ENCODE peak calls at places on chromosomes 13 and 19, in ten cellular contexts. X, O, K, I, P, Y, S, Z, M and G are unnamed samples.

GRCh38 chr13:23928985-23929384 is 31.7 kb upstream of the C1QTNF9B start:
- DNase-seq in K (no peak), X (no peak), Y (no peak), M (no peak), S (no peak), P (no peak), O (no peak), I (no peak), Z (no peak), G (no peak)

GRCh38 chr13:112849500-112849899 is 119.5 kb upstream of the MCF2L start:
- DNase-seq in Y (peak; percentile 98), X (no peak), K (no peak), S (no peak), Z (no peak), M (peak; percentile 16), P (peak; percentile 3), I (no peak), O (no peak), G (peak; percentile 44)

GRCh38 chr13:35025314-35025713 is 83.2 kb downstream of the NBEA start:
- DNase-seq in Z (no peak), I (no peak), O (no peak), S (no peak), P (no peak), M (no peak), Y (no peak), K (no peak), X (no peak), G (peak; percentile 27)

GRCh38 chr19:313169-313987 is 22.2 kb upstream of the PLPP2 start:
- DNase-seq in Y (no peak), I (no peak), K (no peak), O (no peak), S (no peak), M (no peak), Z (no peak), P (no peak), X (no peak), G (no peak)

GRCh38 chr19:2495130-2495641 is 19.3 kb downstream of the GADD45B start:
- DNase-seq in S (peak; percentile 83), O (peak; percentile 89), Z (peak; percentile 40), Y (no peak), I (peak; percentile 25), K (no peak), P (peak; percentile 91), M (peak; percentile 68), X (no peak), G (peak; percentile 69)

GRCh38 chr13:44498969-44499368 is 77.2 kb downstream of the TSC22D1 start:
- DNase-seq in P (no peak), K (no peak), X (no peak), Y (no peak), Z (no peak), I (no peak), M (no peak), O (no peak), S (no peak), G (no peak)

GRCh38 chr19:19847781-19848180 is 17.9 kb upstream of the ZNF253 start:
- DNase-seq in O (no peak), I (no peak), X (no peak), Z (no peak), Y (no peak), M (no peak), P (no peak), S (no peak), K (no peak), G (no peak)

GRCh38 chr19:44671400-44671799 is at the start of gene CEACAM19:
- DNase-seq in I (no peak), K (no peak), Z (no peak), X (no peak), S (no peak), P (no peak), M (no peak), O (no peak), Y (no peak), G (peak; percentile 80)

GRCh38 chr13:59750860-59751259 is 412.9 kb downstream of the DIAPH3 start:
- DNase-seq in O (no peak), Z (no peak), M (no peak), I (no peak), P (no peak), Y (no peak), S (no peak), K (peak; percentile 64), X (no peak), G (no peak)

GRCh38 chr13:93789058-93789457 is 562.5 kb downstream of the GPC6 start:
- DNase-seq in I (no peak), Z (no peak), X (no peak), K (no peak), Y (no peak), P (no peak), M (no peak), O (no peak), S (no peak), G (no peak)

GRCh38 chr13:65292488-65292901 is 1937.6 kb downstream of the PCDH9 start:
- DNase-seq in O (no peak), M (no peak), K (no peak), Y (no peak), P (no peak), X (no peak), I (no peak), S (no peak), Z (no peak), G (no peak)

GRCh38 chr13:40152145-40152544 is 496.7 kb downstream of the COG6 start:
- DNase-seq in S (no peak), I (no peak), P (peak; percentile 14), K (no peak), O (no peak), M (peak; percentile 53), X (no peak), Y (no peak), Z (no peak), G (peak; percentile 50)

GRCh38 chr13:107681611-107682010 is 533.7 kb downstream of the LIG4 start:
- DNase-seq in S (no peak), X (no peak), Y (no peak), M (no peak), O (no peak), K (no peak), Z (no peak), P (no peak), I (no peak), G (no peak)